ENCODE peak calls at places on chromosomes 11 and 22, in seven cellular contexts. C is astrocyte, Z is H9, N is PC-3, K is neuronal stem cell, U is A549, Y is HCT116. F is an unnamed sample.

GRCh38 chr11:16293204-16293681 is 63.1 kb downstream of the SOX6 start:
- DNase-seq in C (peak), Z (no peak), N (no peak), K (no peak), U (no peak), Y (no peak), F (no peak)

GRCh38 chr22:17401728-17402127 is 32.5 kb downstream of the CECR2 start:
- DNase-seq in C (no peak), Z (no peak), N (no peak), K (no peak), U (no peak), Y (no peak), F (no peak)

GRCh38 chr11:45247433-45247832 is 38.7 kb downstream of the SYT13 start:
- DNase-seq in C (no peak), Z (no peak), N (peak), K (no peak), U (no peak), Y (no peak), F (no peak)

GRCh38 chr11:3215346-3216026 is 3.1 kb downstream of the MRGPRG start:
- DNase-seq in C (no peak), Z (no peak), N (no peak), K (no peak), U (no peak), Y (no peak), F (no peak)

GRCh38 chr11:13384837-13385417 is 78.1 kb downstream of the BTBD10 start:
- DNase-seq in C (peak), Z (peak), N (peak), K (peak), U (peak), Y (peak), F (peak)

GRCh38 chr11:82462588-82462987 is 271.1 kb downstream of the FAM181B start:
- DNase-seq in C (no peak), Z (no peak), N (no peak), K (no peak), U (no peak), Y (no peak), F (no peak)

GRCh38 chr22:36658900-36659299 is 44.7 kb downstream of the CACNG2 start:
- DNase-seq in C (peak), Z (no peak), N (peak), K (no peak), U (no peak), Y (no peak), F (no peak)

GRCh38 chr11:1303973-1304372 is 5.5 kb downstream of the TOLLIP start:
- DNase-seq in C (peak), Z (peak), N (no peak), K (no peak), U (no peak), Y (no peak), F (no peak)

GRCh38 chr11:103272876-103273275 is 163.7 kb downstream of the DYNC2H1 start:
- DNase-seq in C (no peak), Z (no peak), N (no peak), K (no peak), U (no peak), Y (no peak), F (no peak)

GRCh38 chr11:46675288-46675851 is 25.0 kb downstream of the ARHGAP1 start:
- DNase-seq in C (peak), Z (no peak), N (peak), K (no peak), U (peak), Y (no peak), F (no peak)

GRCh38 chr22:22776121-22776520 is 111.5 kb upstream of the IGLL5 start:
- DNase-seq in C (no peak), Z (no peak), N (no peak), K (no peak), U (no peak), Y (no peak), F (no peak)

GRCh38 chr11:69213315-69213714 is 57.6 kb downstream of the SMIM38 start:
- DNase-seq in C (no peak), Z (peak), N (no peak), K (no peak), U (no peak), Y (no peak), F (no peak)

GRCh38 chr11:44030276-44030932 is 17.4 kb upstream of the ACCSL start:
- DNase-seq in C (peak), Z (peak), N (no peak), K (peak), U (no peak), Y (no peak), F (no peak)

GRCh38 chr11:123800041-123800440 is 6.1 kb downstream of the OR6M1 start:
- DNase-seq in C (no peak), Z (no peak), N (no peak), K (no peak), U (no peak), Y (no peak), F (no peak)

GRCh38 chr22:39173787-39174497 is 21.5 kb upstream of the CBX7 start:
- DNase-seq in C (no peak), Z (no peak), N (no peak), K (no peak), U (no peak), Y (no peak), F (no peak)

GRCh38 chr11:128884703-128885338 is 6.3 kb upstream of the KCNJ5 start:
- DNase-seq in C (peak), Z (no peak), N (peak), K (peak), U (peak), Y (peak), F (peak)

GRCh38 chr11:19342036-19342435 is 101.3 kb upstream of the E2F8 start:
- DNase-seq in C (no peak), Z (no peak), N (no peak), K (no peak), U (no peak), Y (no peak), F (no peak)

GRCh38 chr11:12109591-12110196 is 696 bp upstream of the MICAL2 start:
- DNase-seq in C (no peak), Z (no peak), N (no peak), K (no peak), U (no peak), Y (no peak), F (no peak)

GRCh38 chr11:45110562-45110961 is 35.9 kb upstream of the PRDM11 start:
- DNase-seq in C (peak), Z (peak), N (peak), K (peak), U (peak), Y (peak), F (peak)

GRCh38 chr11:118872403-118872821 is 11.3 kb upstream of the CXCR5 start:
- DNase-seq in C (no peak), Z (no peak), N (no peak), K (no peak), U (no peak), Y (no peak), F (no peak)
- H3K4me2 ChIP-seq in C (no peak), Z (no peak), N (no peak), K (no peak), U (no peak), Y (no peak), F (peak)

GRCh38 chr22:38163844-38164577 is 17.6 kb downstream of the PLA2G6 start:
- DNase-seq in C (no peak), Z (no peak), N (no peak), K (no peak), U (no peak), Y (no peak), F (no peak)
- H3K4me2 ChIP-seq in C (no peak), Z (no peak), N (no peak), K (no peak), U (peak), Y (no peak), F (no peak)

DNA sequence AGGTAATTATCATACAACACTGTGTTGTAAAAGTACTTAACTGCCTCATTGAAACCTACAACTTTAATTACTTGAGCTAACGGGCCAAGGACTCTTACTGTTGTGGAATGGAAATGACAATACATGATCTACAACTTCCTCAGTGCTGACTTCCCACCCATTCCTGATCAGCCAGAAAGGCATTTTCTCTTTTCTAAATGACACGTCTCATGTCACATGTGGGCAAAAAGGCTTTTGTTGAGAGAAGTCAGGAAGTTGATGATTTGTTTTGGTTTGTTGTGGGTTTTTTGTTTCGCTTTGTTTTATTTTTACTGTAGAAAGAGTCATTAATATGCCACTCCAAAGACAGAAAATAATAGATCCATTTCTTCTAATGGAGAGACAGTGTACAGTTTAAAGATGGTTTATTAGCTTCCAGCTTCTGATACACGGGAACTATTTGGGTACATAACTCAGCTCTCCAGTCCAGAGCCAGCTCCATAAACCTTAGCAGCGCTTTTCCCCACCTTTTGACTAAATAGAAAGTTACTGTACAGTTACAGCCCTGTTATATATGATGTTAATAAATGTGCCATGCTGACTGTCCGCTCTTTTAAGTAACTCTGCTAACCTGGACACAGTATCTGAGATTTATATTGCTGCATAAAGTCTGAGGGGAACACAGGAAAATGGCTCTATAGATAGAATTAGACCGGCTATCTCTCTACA is 509.4 kb upstream of the API5 start:
- DNase-seq in C (no peak), Z (no peak), N (no peak), K (no peak), U (no peak), Y (no peak), F (no peak)
- H3K4me2 ChIP-seq in C (no peak), Z (no peak), N (no peak), K (no peak), U (no peak), Y (no peak), F (no peak)

GRCh38 chr11:72431846-72432245 is 2.5 kb downstream of the CLPB start:
- DNase-seq in C (no peak), Z (no peak), N (no peak), K (no peak), U (no peak), Y (no peak), F (no peak)
- H3K4me2 ChIP-seq in C (no peak), Z (no peak), N (peak), K (no peak), U (no peak), Y (no peak), F (no peak)

DNA sequence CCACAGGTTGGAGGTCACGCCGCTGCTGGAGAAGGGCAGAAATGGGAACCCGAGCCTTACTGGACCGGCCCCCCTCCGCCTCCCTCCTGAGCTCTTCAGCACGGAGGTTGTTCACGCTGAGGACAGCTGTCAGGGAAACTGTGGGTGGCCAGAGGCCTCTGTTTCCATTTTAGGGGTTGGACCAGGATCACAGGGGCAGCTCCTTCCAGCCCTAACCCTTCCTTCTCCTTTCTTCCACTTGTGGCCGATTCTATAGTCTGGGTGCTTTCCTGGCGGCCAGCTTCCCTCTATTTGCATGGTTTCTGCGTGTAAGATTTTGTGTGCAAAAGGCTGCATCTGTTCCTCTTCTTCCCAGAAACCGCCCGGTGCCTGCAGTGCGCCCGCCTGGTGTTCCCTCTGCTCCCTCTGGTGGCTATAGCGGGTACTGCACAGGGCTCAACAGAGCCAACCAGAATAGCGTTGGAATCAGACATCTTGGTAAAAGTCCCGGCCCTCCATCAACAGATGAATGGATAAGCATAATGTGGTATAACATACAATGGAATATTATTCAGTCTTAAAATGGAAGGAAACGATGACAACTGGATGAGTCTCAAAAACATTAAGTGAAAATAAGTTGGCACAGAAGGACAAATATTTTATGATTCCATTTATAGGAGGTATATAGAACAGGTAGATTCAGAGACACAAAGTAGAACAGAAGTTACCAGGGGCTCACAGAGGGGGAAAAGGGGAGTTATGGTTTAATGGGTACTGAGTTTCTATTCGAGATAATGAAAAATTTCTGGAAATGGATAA is 8.4 kb upstream of the SLC22A8 start:
- DNase-seq in C (peak), Z (peak), N (peak), K (peak), U (peak), Y (peak), F (peak)
- H3K4me2 ChIP-seq in C (peak), Z (no peak), N (peak), K (no peak), U (peak), Y (no peak), F (no peak)

GRCh38 chr11:60913793-60914619 is at the start of gene TMEM109:
- DNase-seq in C (peak), Z (peak), N (peak), K (peak), U (peak), Y (peak), F (peak)

GRCh38 chr11:60910281-60910687 is 3.7 kb upstream of the TMEM109 start:
- DNase-seq in C (no peak), Z (no peak), N (no peak), K (no peak), U (no peak), Y (no peak), F (peak)

GRCh38 chr11:60910711-60911366 is 3.1 kb upstream of the TMEM109 start:
- DNase-seq in C (no peak), Z (no peak), N (no peak), K (no peak), U (no peak), Y (no peak), F (peak)

GRCh38 chr11:60912851-60913550 is 957 bp upstream of the TMEM109 start:
- DNase-seq in C (no peak), Z (no peak), N (no peak), K (no peak), U (no peak), Y (no peak), F (no peak)

DNA sequence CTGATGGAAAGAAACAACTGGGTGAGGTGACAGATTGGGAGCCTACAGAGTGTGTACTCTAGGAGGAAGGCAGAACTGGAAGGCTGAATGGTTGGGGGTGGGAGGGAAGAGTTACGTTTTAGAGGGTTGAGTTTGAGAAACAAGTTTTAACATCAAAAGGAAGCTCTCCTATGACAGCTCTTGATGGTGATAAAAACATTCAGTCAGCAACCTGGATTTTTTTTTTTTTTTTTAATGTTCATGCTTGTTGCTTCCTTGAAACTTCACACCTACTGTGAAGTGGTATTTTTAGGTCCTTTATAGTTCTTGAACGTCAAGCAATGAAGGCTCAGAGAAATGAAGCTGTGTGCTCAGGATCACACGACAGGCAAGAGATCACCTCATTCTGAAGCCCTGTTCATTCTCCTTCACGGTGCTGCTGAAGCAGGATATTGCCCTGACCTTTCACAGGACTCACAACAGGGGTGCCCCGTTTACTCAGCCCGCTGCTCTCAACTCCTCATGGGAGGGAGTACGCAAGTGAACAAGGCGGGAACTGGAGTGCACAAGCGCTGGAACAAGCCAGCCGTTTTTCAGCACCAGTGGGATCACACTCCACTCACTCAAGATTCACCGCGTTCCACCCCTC is 1.6 kb upstream of the TMEM109 start:
- DNase-seq in C (no peak), Z (no peak), N (no peak), K (no peak), U (no peak), Y (no peak), F (no peak)
- H3K4me2 ChIP-seq in C (peak), Z (no peak), N (no peak), K (no peak), U (no peak), Y (no peak), F (peak)

GRCh38 chr22:45554040-45554406 is 51.3 kb downstream of the FBLN1 start:
- DNase-seq in C (no peak), Z (no peak), N (no peak), K (no peak), U (peak), Y (no peak), F (peak)

GRCh38 chr22:45554861-45555260 is 52.2 kb downstream of the FBLN1 start:
- DNase-seq in C (no peak), Z (no peak), N (no peak), K (no peak), U (no peak), Y (no peak), F (no peak)

GRCh38 chr22:45552017-45552411 is 49.3 kb downstream of the FBLN1 start:
- DNase-seq in C (no peak), Z (peak), N (no peak), K (no peak), U (no peak), Y (no peak), F (no peak)

GRCh38 chr22:45552580-45553332 is 50.1 kb downstream of the FBLN1 start:
- DNase-seq in C (peak), Z (peak), N (no peak), K (no peak), U (no peak), Y (no peak), F (no peak)

DNA sequence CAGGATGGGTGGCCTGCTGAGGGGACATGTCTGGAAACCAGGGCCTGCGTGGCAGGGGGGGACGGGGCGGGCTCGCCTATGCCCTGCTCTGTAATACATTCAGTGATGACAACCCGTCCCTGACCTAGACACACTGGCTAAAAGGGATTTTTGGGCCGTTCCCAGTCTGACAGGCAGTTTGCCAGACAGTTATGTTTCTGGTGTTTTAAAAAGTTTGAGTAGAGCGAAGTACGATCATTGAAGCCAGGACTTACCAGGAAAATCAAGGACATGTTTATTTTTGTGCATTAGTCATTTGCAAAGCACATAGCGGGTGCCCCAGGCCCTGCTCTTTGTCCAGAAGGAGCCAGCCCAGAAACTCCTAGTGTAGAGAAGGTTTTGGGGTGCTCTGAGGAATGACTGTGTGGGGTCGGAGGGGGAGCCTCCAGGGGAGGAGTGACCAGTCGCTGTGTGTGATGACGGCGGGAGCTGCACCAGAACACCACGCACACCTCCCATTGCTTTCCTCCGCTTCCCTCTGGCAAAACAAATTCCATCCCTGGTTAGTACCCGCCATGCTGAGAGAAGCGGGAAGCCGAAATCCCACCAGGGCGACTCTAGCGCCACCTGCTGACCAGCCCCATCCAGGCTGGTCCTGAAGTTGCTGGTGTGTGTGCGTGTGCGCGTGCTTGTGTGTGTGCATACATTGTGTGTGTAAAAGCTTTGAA is 50.8 kb downstream of the FBLN1 start:
- DNase-seq in C (peak), Z (peak), N (peak), K (peak), U (peak), Y (peak), F (peak)
- H3K4me2 ChIP-seq in C (peak), Z (no peak), N (peak), K (no peak), U (peak), Y (peak), F (peak)

GRCh38 chr11:76738618-76739220 is 44.4 kb upstream of the TSKU start:
- DNase-seq in C (no peak), Z (no peak), N (no peak), K (no peak), U (no peak), Y (no peak), F (no peak)

GRCh38 chr11:76742912-76743311 is 40.2 kb upstream of the TSKU start:
- DNase-seq in C (no peak), Z (no peak), N (no peak), K (no peak), U (no peak), Y (no peak), F (no peak)

GRCh38 chr11:76744186-76745058 is 38.7 kb upstream of the TSKU start:
- DNase-seq in C (no peak), Z (no peak), N (no peak), K (no peak), U (no peak), Y (no peak), F (no peak)

GRCh38 chr11:76739798-76740197 is 43.4 kb upstream of the TSKU start:
- DNase-seq in C (no peak), Z (no peak), N (no peak), K (no peak), U (no peak), Y (no peak), F (no peak)

GRCh38 chr11:76740772-76741171 is 42.4 kb upstream of the TSKU start:
- DNase-seq in C (no peak), Z (no peak), N (no peak), K (no peak), U (no peak), Y (no peak), F (no peak)
- H3K4me2 ChIP-seq in C (no peak), Z (no peak), N (no peak), K (no peak), U (no peak), Y (no peak), F (no peak)